ENCODE peak calls at places on chromosomes 5 and 9, in nine cellular contexts. E is A172; Q is HCEC 1CT; Z is Ammon's horn; J is activated naive CD8-positive, alpha-beta T cell treated with anti-CD3 and anti-CD28 coated beads, Interleukin-2, amount 10 ng/mL, durations not matched to agents 7 days and 5 days; B is bronchial epithelial cell; A is EL; H is stimulated activated CD8-positive, alpha-beta memory T cell treated with anti-CD3 and anti-CD28 coated beads, Interleukin-12 subunit alpha, Interleukin-12 subunit beta, amount 100 ng/mL, for 4 hours; Y is Right ventricle myocardium inferior. L is an unnamed sample.

GRCh38 chr9:109401169-109401989 is 80.5 kb upstream of the EPB41L4B start:
- DNase-seq in E (peak; percentile 67), Q (peak; percentile 22), Z (peak; percentile 23), J (peak; percentile 39), B (peak; percentile 55), A (peak; percentile 54), H (no peak), Y (no peak), L (no peak)

GRCh38 chr5:54889826-54890225 is 95.6 kb downstream of the ESM1 start:
- DNase-seq in E (peak; percentile 90), Q (peak; percentile 68), Z (no peak), J (no peak), B (peak; percentile 82), A (peak; percentile 92), H (no peak), Y (no peak), L (no peak)

GRCh38 chr5:40497573-40497972 is 182.1 kb upstream of the PTGER4 start:
- DNase-seq in E (peak; percentile 90), Q (peak; percentile 52), Z (no peak), J (no peak), B (peak; percentile 53), A (peak; percentile 68), H (no peak), Y (no peak), L (no peak)

GRCh38 chr5:56557198-56557597 is 258.2 kb upstream of the MAP3K1 start:
- DNase-seq in E (no peak), Q (no peak), Z (no peak), J (no peak), B (peak; percentile 34), A (no peak), H (no peak), Y (no peak), L (no peak)

GRCh38 chr5:157533011-157533481 is 42.5 kb downstream of the ADAM19 start:
- DNase-seq in E (no peak), Q (no peak), Z (no peak), J (no peak), B (no peak), A (no peak), H (no peak), Y (no peak), L (no peak)

GRCh38 chr9:116156621-116157314 is 3.2 kb downstream of the PAPPA start:
- DNase-seq in E (no peak), Q (peak; percentile 63), Z (peak; percentile 16), J (no peak), B (peak; percentile 45), A (peak; percentile 75), H (no peak), Y (peak; percentile 83), L (peak; percentile 81)

GRCh38 chr5:43063731-43064171 is 23.6 kb upstream of the ANXA2R start:
- DNase-seq in E (peak; percentile 69), Q (no peak), Z (no peak), J (no peak), B (no peak), A (peak; percentile 54), H (no peak), Y (no peak), L (peak; percentile 69)

GRCh38 chr9:36911601-36912412 is 122.3 kb downstream of the PAX5 start:
- DNase-seq in E (no peak), Q (no peak), Z (no peak), J (no peak), B (no peak), A (no peak), H (no peak), Y (no peak), L (no peak)

GRCh38 chr5:143757116-143757515 is 54.8 kb upstream of the HMHB1 start:
- DNase-seq in E (no peak), Q (no peak), Z (no peak), J (no peak), B (no peak), A (no peak), H (no peak), Y (no peak), L (no peak)

GRCh38 chr9:121599186-121599871 is 52.1 kb upstream of the DAB2IP start:
- DNase-seq in E (no peak), Q (no peak), Z (no peak), J (no peak), B (peak; percentile 15), A (peak; percentile 64), H (no peak), Y (peak; percentile 86), L (peak; percentile 96)

GRCh38 chr9:34179528-34180138 is 790 bp downstream of the UBAP1 start:
- DNase-seq in E (peak; percentile 32), Q (peak; percentile 62), Z (no peak), J (no peak), B (peak; percentile 55), A (peak; percentile 38), H (no peak), Y (no peak), L (no peak)

GRCh38 chr9:89375181-89375760 is 57.0 kb downstream of the SECISBP2 start:
- DNase-seq in E (peak; percentile 16), Q (no peak), Z (no peak), J (no peak), B (peak; percentile 22), A (no peak), H (no peak), Y (no peak), L (no peak)

GRCh38 chr9:33290994-33291397 is 680 bp downstream of the NFX1 start:
- DNase-seq in E (peak; percentile 77), Q (no peak), Z (no peak), J (no peak), B (peak; percentile 97), A (no peak), H (no peak), Y (no peak), L (no peak)

GRCh38 chr5:178291969-178292825 is 59.6 kb upstream of the PHYKPL start:
- DNase-seq in E (no peak), Q (no peak), Z (no peak), J (no peak), B (no peak), A (no peak), H (no peak), Y (peak; percentile 68), L (peak; percentile 40)

GRCh38 chr5:82413302-82414042 is 135.3 kb upstream of the RPS23 start:
- DNase-seq in E (peak; percentile 72), Q (peak; percentile 89), Z (no peak), J (no peak), B (peak; percentile 94), A (peak; percentile 85), H (no peak), Y (no peak), L (no peak)

GRCh38 chr5:94422819-94423218 is 195.6 kb downstream of the KIAA0825 start:
- DNase-seq in E (peak; percentile 56), Q (peak; percentile 39), Z (no peak), J (no peak), B (peak; percentile 96), A (peak; percentile 45), H (no peak), Y (no peak), L (no peak)

GRCh38 chr5:96963267-96963666 is 27.4 kb downstream of the LNPEP start:
- DNase-seq in E (peak; percentile 36), Q (peak; percentile 72), Z (peak; percentile 31), J (no peak), B (peak; percentile 29), A (peak; percentile 73), H (no peak), Y (no peak), L (peak; percentile 66)

GRCh38 chr9:18896531-18897179 is 136.4 kb downstream of the SAXO1 start:
- DNase-seq in E (no peak), Q (peak; percentile 51), Z (no peak), J (no peak), B (no peak), A (peak; percentile 44), H (no peak), Y (no peak), L (no peak)

GRCh38 chr9:131478421-131478868 is 24.3 kb upstream of the POMT1 start:
- DNase-seq in E (no peak), Q (no peak), Z (no peak), J (peak; percentile 67), B (no peak), A (peak; percentile 35), H (no peak), Y (no peak), L (peak; percentile 74)

GRCh38 chr9:7300484-7300883 is 499.1 kb downstream of the DMAC1 start:
- DNase-seq in E (no peak), Q (no peak), Z (no peak), J (no peak), B (no peak), A (no peak), H (no peak), Y (no peak), L (no peak)

L was measured in kidney.